ENCODE peak calls at places on chromosome 12, in seven cellular contexts. H is left lung, B is fibroblast of lung, S is GM12878, K is mammary epithelial cell, D is WERI-Rb-1, N is right atrium auricular region. Z is an unnamed sample.

GRCh38 chr12:52070243-52070925 is 606 bp downstream of the ATG101 start:
- DNase-seq in D (no peak), K (no peak), H (no peak), S (no peak), B (no peak), N (no peak), Z (no peak)

GRCh38 chr12:131090254-131091210 is 136.8 kb downstream of the ADGRD1 start:
- DNase-seq in H (peak; percentile 23), S (no peak), N (no peak), K (no peak), D (no peak), B (no peak), Z (no peak)

GRCh38 chr12:66035289-66035961 is 95.1 kb downstream of the LLPH start:
- DNase-seq in K (peak; percentile 52), N (no peak), H (no peak), S (no peak), D (no peak), B (peak; percentile 69), Z (peak; percentile 64)

GRCh38 chr12:130876297-130876696 is 4.4 kb downstream of the RAN start:
- DNase-seq in D (no peak), B (no peak), S (no peak), H (no peak), K (no peak), N (no peak), Z (no peak)

GRCh38 chr12:113359939-113360748 is 1.8 kb downstream of the PLBD2 start:
- DNase-seq in N (peak; percentile 62), B (peak; percentile 22), H (no peak), D (no peak), S (no peak), K (no peak), Z (peak; percentile 6)

GRCh38 chr12:100473716-100474150 is at the start of gene NR1H4:
- DNase-seq in N (no peak), H (no peak), S (no peak), B (peak; percentile 75), K (peak; percentile 43), D (no peak), Z (no peak)

GRCh38 chr12:90999946-91000345 is 4.8 kb downstream of the EPYC start:
- DNase-seq in N (no peak), K (peak; percentile 28), S (no peak), H (no peak), B (peak; percentile 67), D (no peak), Z (peak; percentile 27)

GRCh38 chr12:78703820-78704525 is 160.6 kb upstream of the SYT1 start:
- DNase-seq in H (no peak), B (peak; percentile 96), N (no peak), K (peak; percentile 81), D (no peak), S (no peak), Z (peak; percentile 56)

GRCh38 chr12:64390275-64390851 is at the start of gene C12orf56:
- DNase-seq in D (no peak), H (no peak), K (no peak), N (no peak), S (no peak), B (peak; percentile 36), Z (no peak)

GRCh38 chr12:128823916-128824839 is at the start of gene SLC15A4:
- DNase-seq in K (peak; percentile 91), N (peak; percentile 96), D (peak; percentile 97), B (peak; percentile 90), S (no peak), H (peak; percentile 98), Z (peak; percentile 91)

GRCh38 chr12:81863406-81863805 is 104.3 kb upstream of the PPFIA2 start:
- DNase-seq in H (no peak), S (no peak), K (no peak), B (peak; percentile 18), D (no peak), N (no peak), Z (peak; percentile 76)

GRCh38 chr12:72209096-72209495 is 63.1 kb upstream of the TRHDE start:
- DNase-seq in N (no peak), D (peak; percentile 87), B (no peak), S (no peak), K (no peak), H (no peak), Z (no peak)

GRCh38 chr12:53217049-53217929 is 10.2 kb upstream of the ITGB7 start:
- DNase-seq in H (peak; percentile 81), N (no peak), K (peak; percentile 72), B (no peak), D (no peak), S (no peak), Z (no peak)

GRCh38 chr12:126191037-126191891 is 1126.0 kb downstream of the AACS start:
- DNase-seq in D (no peak), N (no peak), K (no peak), S (no peak), H (peak; percentile 43), B (peak; percentile 21), Z (no peak)

GRCh38 chr12:72444125-72444524 is 172.0 kb downstream of the TRHDE start:
- DNase-seq in K (no peak), D (no peak), H (no peak), S (no peak), B (no peak), N (no peak), Z (no peak)

GRCh38 chr12:17588968-17589367 is 501.0 kb downstream of the RERGL start:
- DNase-seq in N (no peak), S (no peak), B (peak; percentile 1), D (peak; percentile 27), K (peak; percentile 13), H (no peak), Z (no peak)

GRCh38 chr12:78194448-78194847 is 363.8 kb downstream of the NAV3 start:
- DNase-seq in D (no peak), B (peak; percentile 98), N (no peak), H (no peak), S (no peak), K (peak; percentile 72), Z (peak; percentile 70)

GRCh38 chr12:66107451-66107915 is 23.1 kb downstream of the LLPH start:
- DNase-seq in K (peak; percentile 91), N (peak; percentile 61), D (peak; percentile 67), B (peak; percentile 84), S (peak; percentile 56), H (no peak), Z (peak; percentile 84)

GRCh38 chr12:80412343-80412953 is 31.6 kb upstream of the PTPRQ start:
- DNase-seq in D (no peak), N (no peak), B (peak; percentile 52), H (no peak), K (peak; percentile 21), S (no peak), Z (peak; percentile 44)

GRCh38 chr12:52235001-52235760 is 2.1 kb downstream of the KRT7 start:
- DNase-seq in H (no peak), B (no peak), K (no peak), N (no peak), S (no peak), D (no peak), Z (no peak)

GRCh38 chr12:29844667-29845066 is 60.9 kb upstream of the TMTC1 start:
- DNase-seq in D (no peak), B (no peak), K (peak; percentile 54), N (no peak), H (no peak), S (no peak), Z (no peak)

DNA sequence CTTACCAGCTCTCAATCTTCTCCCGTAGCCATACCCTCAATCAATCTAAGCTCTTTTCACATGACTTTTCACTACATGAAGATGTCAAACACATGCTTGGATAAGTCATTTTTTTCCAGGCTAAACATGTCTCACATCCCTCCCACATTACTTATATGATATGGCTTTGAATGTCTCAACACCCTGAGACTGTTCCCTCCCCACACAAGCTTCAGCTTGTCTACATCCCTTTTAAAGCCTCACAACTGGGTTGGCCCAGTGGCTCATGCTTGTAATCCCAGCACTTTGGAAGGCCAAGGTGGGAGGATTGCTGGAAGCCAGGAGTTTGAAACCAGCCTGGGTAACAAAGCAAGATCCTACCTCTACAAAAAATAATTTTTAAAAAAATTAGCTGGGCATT is 18.5 kb downstream of the ANAPC5 start:
- DNase-seq in N (no peak), H (no peak), D (no peak), S (no peak), K (peak; percentile 55), B (no peak), Z (no peak)
- H3K36me3 ChIP-seq in N (peaks cover 74% of the 10 kb centered on the region), H (peaks cover 2% of the 10 kb centered on the region), D (peaks cover 84% of the 10 kb centered on the region), S (peaks cover 11% of the 10 kb centered on the region), K (peaks cover 23% of the 10 kb centered on the region), B (peaks cover 7% of the 10 kb centered on the region), Z (peaks cover 67% of the 10 kb centered on the region)

GRCh38 chr12:115430636-115431035 is 746.7 kb upstream of the TBX3 start:
- DNase-seq in B (no peak), N (no peak), D (no peak), H (no peak), K (no peak), S (no peak), Z (no peak)
- TF ChIP-seq CTCF in B (no peak), N (no peak), D (no peak), H (no peak), K (no peak), S (no peak), Z (no peak)

DNA sequence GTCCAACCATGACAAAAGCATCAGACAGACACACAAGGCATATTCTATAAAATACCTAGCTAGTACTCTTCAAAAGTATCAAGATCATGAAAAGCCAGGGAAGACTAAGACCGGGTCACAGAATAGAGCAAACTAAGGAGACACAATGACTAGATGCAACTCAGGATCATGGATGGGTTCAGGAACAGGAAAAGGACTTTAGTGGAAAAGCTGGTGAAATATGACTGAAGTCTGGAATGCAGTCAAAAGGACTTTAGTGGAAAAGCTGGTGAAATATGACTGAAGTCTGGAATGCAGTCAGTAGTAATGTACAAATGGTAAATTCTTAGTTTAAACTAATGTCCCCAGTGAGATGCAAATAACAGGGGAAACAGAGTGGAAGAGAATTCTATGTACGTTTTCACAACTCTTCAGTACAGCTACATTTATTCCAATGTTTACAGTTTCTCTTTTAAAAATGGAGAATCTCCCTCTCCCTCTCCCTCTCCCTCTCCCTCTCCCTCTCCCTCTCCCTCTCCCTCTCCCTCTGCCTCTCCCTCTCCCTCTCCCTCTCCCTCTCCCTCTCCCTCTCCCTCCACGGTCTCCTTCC is 49.1 kb downstream of the ITPR2 start:
- DNase-seq in K (no peak), D (no peak), N (no peak), B (no peak), S (no peak), H (no peak), Z (no peak)
- H3K27ac ChIP-seq in K (no peak overlapping the region), D (no peak overlapping the region), N (no peak overlapping the region), B (no peak overlapping the region), S (no peak overlapping the region), H (no peak overlapping the region), Z (no peak overlapping the region)

GRCh38 chr12:12198124-12198523 is 68.7 kb downstream of the LRP6 start:
- DNase-seq in N (no peak), H (no peak), B (no peak), D (no peak), S (no peak), K (no peak), Z (no peak)

GRCh38 chr12:12200363-12200762 is 66.5 kb downstream of the LRP6 start:
- DNase-seq in N (no peak), H (no peak), D (no peak), B (no peak), S (no peak), K (no peak), Z (no peak)

GRCh38 chr12:12202105-12202504 is 64.7 kb downstream of the LRP6 start:
- DNase-seq in S (no peak), B (no peak), H (no peak), D (no peak), K (no peak), N (no peak), Z (no peak)

GRCh38 chr12:12202747-12203146 is 64.1 kb downstream of the LRP6 start:
- DNase-seq in B (no peak), K (no peak), S (no peak), D (no peak), H (no peak), N (no peak), Z (no peak)

GRCh38 chr12:12201274-12201758 is 65.5 kb downstream of the LRP6 start:
- DNase-seq in D (no peak), K (no peak), N (no peak), S (no peak), B (peak; percentile 93), H (no peak), Z (peak; percentile 69)
- H3K36me3 ChIP-seq in D (peaks cover 9% of the 10 kb centered on the region), K (peaks cover 11% of the 10 kb centered on the region), N (no peaks in the 10 kb centered on the region), S (no peaks in the 10 kb centered on the region), B (no peaks in the 10 kb centered on the region), H (no peaks in the 10 kb centered on the region), Z (no peaks in the 10 kb centered on the region)